ENCODE peak calls at places on chromosomes 13 and 19, in seven cellular contexts. I, O, K, S, Z, L and P are unnamed samples.

GRCh38 chr13:111667757-111668156 is 347.3 kb downstream of the TEX29 start:
- DNase-seq in L (no peak), I (no peak), K (no peak), S (no peak), Z (no peak), O (no peak), P (no peak)

GRCh38 chr19:58009666-58010301 is 7.2 kb upstream of the ZNF606 start:
- DNase-seq in O (peak; percentile 69), S (peak; percentile 17), I (peak; percentile 75), L (peak; percentile 60), Z (no peak), K (no peak), P (no peak)

GRCh38 chr13:24301911-24302310 is 7.5 kb upstream of the C1QTNF9 start:
- DNase-seq in L (no peak), K (no peak), O (no peak), Z (no peak), S (no peak), I (no peak), P (no peak)

GRCh38 chr19:42422576-42423461 is 4.4 kb downstream of the LIPE start:
- DNase-seq in I (no peak), O (no peak), L (no peak), S (no peak), K (no peak), Z (peak; percentile 59), P (peak; percentile 52)

GRCh38 chr19:45636902-45637301 is 2.3 kb downstream of the EML2 start:
- DNase-seq in I (no peak), S (no peak), K (no peak), L (peak; percentile 3), Z (no peak), O (no peak), P (no peak)

GRCh38 chr13:72050251-72050650 is 183.2 kb upstream of the DACH1 start:
- DNase-seq in I (no peak), K (no peak), S (no peak), Z (no peak), L (no peak), O (no peak), P (no peak)

GRCh38 chr19:50444059-50444458 is 11.4 kb downstream of the MYBPC2 start:
- DNase-seq in O (no peak), K (no peak), Z (no peak), I (no peak), S (no peak), L (no peak), P (no peak)

GRCh38 chr19:54172764-54173699 is at the start of gene TMC4:
- DNase-seq in O (no peak), L (peak; percentile 26), S (no peak), I (no peak), Z (no peak), K (peak; percentile 63), P (no peak)

GRCh38 chr13:73158851-73159250 is 100.0 kb downstream of the KLF5 start:
- DNase-seq in K (no peak), O (no peak), L (no peak), S (no peak), I (peak; percentile 9), Z (no peak), P (no peak)

GRCh38 chr19:46270521-46271256 is 26.2 kb upstream of the HIF3A start:
- DNase-seq in Z (no peak), S (no peak), K (no peak), O (no peak), I (no peak), L (no peak), P (no peak)

GRCh38 chr19:33668968-33669367 is 47.2 kb downstream of the CHST8 start:
- DNase-seq in O (no peak), L (no peak), Z (peak; percentile 26), S (no peak), I (no peak), K (no peak), P (no peak)

GRCh38 chr19:27794444-27795042 is 1418.4 kb downstream of the UQCRFS1 start:
- DNase-seq in K (no peak), Z (peak; percentile 16), O (no peak), I (no peak), L (peak; percentile 40), S (no peak), P (peak; percentile 64)

GRCh38 chr19:22052644-22053013 is 345 bp downstream of the ZNF257 start:
- DNase-seq in K (no peak), I (no peak), O (no peak), Z (no peak), L (no peak), S (no peak), P (no peak)

GRCh38 chr19:45814851-45815481 is at the start of gene RSPH6A:
- DNase-seq in S (no peak), K (no peak), Z (no peak), I (no peak), O (no peak), L (no peak), P (peak; percentile 17)

GRCh38 chr13:30446122-30446500 is 19.6 kb downstream of the HMGB1 start:
- DNase-seq in S (no peak), L (no peak), I (no peak), Z (no peak), O (no peak), K (no peak), P (no peak)

GRCh38 chr19:840519-841206 is at the start of gene PRTN3:
- DNase-seq in O (no peak), Z (no peak), S (no peak), K (no peak), I (no peak), L (no peak), P (peak; percentile 85)

DNA sequence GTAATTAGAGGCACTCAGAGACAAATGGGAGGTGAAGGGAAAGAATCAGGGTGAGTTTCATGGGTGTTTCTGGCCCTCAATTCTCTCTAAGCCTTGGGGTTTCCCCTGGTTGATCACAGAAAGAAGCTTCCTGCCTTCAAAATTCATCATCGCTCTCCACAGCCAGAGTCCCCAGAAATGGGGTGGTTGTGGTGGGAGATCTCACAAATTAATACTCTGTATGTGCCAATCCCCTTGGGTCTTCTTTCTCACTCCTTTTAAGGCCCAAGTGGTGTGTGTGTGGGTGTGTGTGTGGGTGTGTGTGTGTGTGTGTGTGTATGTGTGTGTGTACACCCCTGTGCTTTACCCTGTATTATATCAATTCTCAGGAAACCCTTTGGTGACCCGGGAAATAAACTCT is 2.7 kb upstream of the FCGBP start:
- DNase-seq in L (no peak), K (no peak), S (no peak), I (no peak), Z (no peak), O (no peak), P (peak; percentile 37)
- TF ChIP-seq MAX in L (no peak), K (no peak), S (no peak), I (no peak), Z (no peak), O (no peak), P (no peak)

GRCh38 chr19:48751835-48752510 is 468 bp downstream of the FUT1 start:
- DNase-seq in O (no peak), Z (no peak), I (peak; percentile 45), K (peak; percentile 18), S (no peak), L (no peak), P (peak; percentile 87)

GRCh38 chr19:48750351-48750750 is 2.1 kb downstream of the FUT1 start:
- DNase-seq in I (no peak), L (no peak), S (no peak), O (no peak), K (no peak), Z (no peak), P (no peak)

GRCh38 chr19:48754950-48755645 is at the start of gene FGF21:
- DNase-seq in I (no peak), Z (no peak), S (no peak), O (no peak), L (no peak), K (no peak), P (no peak)

GRCh38 chr19:48750771-48751504 is 1.5 kb downstream of the FUT1 start:
- DNase-seq in O (no peak), K (no peak), Z (no peak), L (no peak), I (no peak), S (no peak), P (peak; percentile 95)

DNA sequence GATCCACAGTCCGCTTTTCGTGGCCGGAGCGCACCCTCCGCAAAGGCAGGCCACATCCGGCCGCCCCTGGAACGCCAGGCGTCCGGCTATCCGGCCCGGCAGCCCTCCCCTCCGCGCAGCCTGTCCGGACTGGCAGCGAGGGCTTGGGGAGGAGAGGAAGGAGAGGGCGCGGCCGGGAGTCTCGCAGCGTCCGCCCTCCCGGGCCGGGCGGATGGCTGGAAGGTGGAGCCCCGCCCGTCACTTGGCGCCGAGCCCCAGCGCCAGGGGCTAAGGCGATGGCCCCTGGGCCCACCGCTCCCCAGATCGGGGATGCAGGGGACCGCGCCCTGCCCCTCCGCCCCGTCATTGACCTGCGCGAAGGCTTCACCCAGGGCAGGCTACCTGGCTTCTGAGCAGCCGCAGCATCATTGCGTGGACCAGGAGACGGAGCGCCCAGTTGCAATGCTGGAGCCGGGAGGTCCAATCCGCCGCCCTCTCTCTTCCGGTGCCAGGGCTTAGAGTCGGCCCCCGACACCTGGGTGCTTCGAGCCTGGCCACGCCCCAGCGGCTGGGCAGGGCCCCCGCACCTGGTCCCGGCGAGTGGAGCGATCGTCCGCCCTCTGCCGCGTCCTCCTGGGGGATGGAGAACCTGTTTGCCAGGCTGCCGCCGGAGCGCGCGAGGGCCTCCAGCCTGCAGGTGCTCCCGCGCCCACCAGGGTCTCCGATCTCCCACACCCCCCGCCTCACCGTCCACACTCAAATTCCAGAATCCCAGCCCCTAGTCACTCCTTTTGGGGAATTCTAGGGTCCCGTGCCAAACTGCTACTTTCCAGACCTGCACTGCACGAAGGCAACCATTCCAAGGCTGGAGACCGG is at the start of gene FUT1:
- DNase-seq in Z (no peak), K (peak; percentile 89), L (peak; percentile 58), I (no peak), O (peak; percentile 61), S (no peak), P (peak; percentile 93)
- TF ChIP-seq POLR2A in Z (no peak), K (peak; percentile 13), L (no peak), I (peak; percentile 81), O (no peak), S (peak; percentile 7), P (peak; percentile 67)

GRCh38 chr19:6800991-6801396 is 28.5 kb downstream of the VAV1 start:
- DNase-seq in L (no peak), Z (peak; percentile 19), S (peak; percentile 58), I (peak; percentile 15), K (peak; percentile 39), O (no peak), P (no peak)

GRCh38 chr19:6806488-6806887 is 34.0 kb downstream of the VAV1 start:
- DNase-seq in I (no peak), Z (no peak), S (no peak), K (peak; percentile 41), O (no peak), L (peak; percentile 57), P (peak; percentile 32)

GRCh38 chr19:6801397-6802086 is 29.0 kb downstream of the VAV1 start:
- DNase-seq in S (peak; percentile 53), O (no peak), K (peak; percentile 56), Z (no peak), L (peak; percentile 36), I (peak; percentile 9), P (peak; percentile 93)

GRCh38 chr19:6803036-6803404 is 30.5 kb downstream of the VAV1 start:
- DNase-seq in O (no peak), L (no peak), K (no peak), Z (no peak), I (no peak), S (no peak), P (peak; percentile 5)

GRCh38 chr19:6802336-6803035 is 30.0 kb downstream of the VAV1 start:
- DNase-seq in K (peak; percentile 19), L (no peak), O (no peak), S (peak; percentile 25), Z (no peak), I (peak; percentile 9), P (peak; percentile 94)
- TF ChIP-seq MAX in K (peak; percentile 54), L (peak; percentile 53), O (no peak), S (no peak), Z (no peak), I (no peak), P (peak; percentile 87)

GRCh38 chr19:29514525-29515232 is 11.1 kb upstream of the VSTM2B start:
- DNase-seq in I (no peak), L (no peak), S (no peak), O (no peak), Z (no peak), K (no peak), P (no peak)
- TF ChIP-seq POLR2A in I (no peak), L (no peak), S (no peak), O (no peak), Z (no peak), K (no peak), P (no peak)